ENCODE peak calls at places on chromosomes 4 and X, in seven cellular contexts. U is neuronal stem cell, E is H9, N is mesenchymal stem cell, B is mesendoderm, I is H1, G is trophoblast cell. O is an unnamed sample.
A peak's percentile ranks its signal among the peaks of the same experiment; 100 is the strongest.

GRCh38 chrX:16282209-16282608 is 114.9 kb downstream of the MAGEB17 start:
- DNase-seq in I (no peak), N (no peak), E (no peak), G (no peak), B (no peak), U (no peak), O (no peak)

GRCh38 chrX:2705036-2705435 is 13.9 kb downstream of the CD99 start:
- DNase-seq in G (no peak), N (peak; percentile 81), B (no peak), I (no peak), U (no peak), E (no peak), O (no peak)

GRCh38 chr4:132839070-132839469 is 310.0 kb upstream of the PCDH10 start:
- DNase-seq in G (no peak), N (no peak), E (no peak), B (no peak), I (no peak), U (no peak), O (no peak)

GRCh38 chr4:107619065-107619464 is 101.0 kb downstream of the PAPSS1 start:
- DNase-seq in I (no peak), G (peak; percentile 69), E (no peak), B (peak; percentile 78), U (no peak), N (peak; percentile 87), O (peak; percentile 76)

GRCh38 chr4:120838784-120839183 is 83.7 kb downstream of the PRDM5 start:
- DNase-seq in G (no peak), B (no peak), E (no peak), U (no peak), I (no peak), N (no peak), O (no peak)

GRCh38 chr4:99157478-99157935 is 13.4 kb upstream of the ADH4 start:
- DNase-seq in I (no peak), B (no peak), E (no peak), G (no peak), N (no peak), U (no peak), O (no peak)

GRCh38 chr4:39114436-39114835 is 52.4 kb downstream of the KLHL5 start:
- DNase-seq in N (peak; percentile 54), B (no peak), I (no peak), U (no peak), G (no peak), E (no peak), O (peak; percentile 46)

GRCh38 chrX:110383414-110383813 is 24.8 kb downstream of the RTL9 start:
- DNase-seq in I (no peak), E (no peak), G (no peak), N (peak; percentile 71), U (no peak), B (no peak), O (peak; percentile 86)

GRCh38 chr4:119207051-119207450 is 5.5 kb upstream of the USP53 start:
- DNase-seq in G (no peak), U (no peak), B (peak; percentile 78), N (no peak), I (no peak), E (no peak), O (peak; percentile 50)

GRCh38 chr4:6674500-6675149 is 19.1 kb upstream of the S100P start:
- DNase-seq in B (peak; percentile 71), E (no peak), I (no peak), N (peak; percentile 39), G (no peak), U (peak; percentile 18), O (peak; percentile 41)

GRCh38 chr4:158962396-158962795 is 140.5 kb upstream of the RAPGEF2 start:
- DNase-seq in U (no peak), E (no peak), G (no peak), I (no peak), B (peak; percentile 16), N (no peak), O (no peak)

GRCh38 chr4:119284876-119285611 is 36.9 kb downstream of the FABP2 start:
- DNase-seq in G (no peak), E (no peak), N (peak; percentile 70), I (no peak), U (no peak), B (no peak), O (peak; percentile 34)

GRCh38 chr4:117164338-117164737 is 79.0 kb upstream of the TRAM1L1 start:
- DNase-seq in B (peak; percentile 25), G (no peak), E (no peak), I (no peak), N (no peak), U (no peak), O (no peak)

GRCh38 chrX:46325312-46325877 is 219.8 kb downstream of the ZNF674 start:
- DNase-seq in I (no peak), E (peak; percentile 53), B (peak; percentile 85), N (peak; percentile 67), G (peak; percentile 4), U (no peak), O (peak; percentile 52)

GRCh38 chr4:123599920-123600394 is 203.4 kb downstream of the SPRY1 start:
- DNase-seq in N (peak; percentile 82), I (peak; percentile 31), B (peak; percentile 93), E (peak; percentile 60), G (no peak), U (peak; percentile 35), O (peak; percentile 5)

GRCh38 chrX:120235284-120235683 is 15.3 kb upstream of the ZBTB33 start:
- DNase-seq in U (no peak), G (no peak), I (no peak), N (no peak), B (peak; percentile 82), E (no peak), O (no peak)

GRCh38 chrX:781216-782211 is 150.9 kb downstream of the SHOX start:
- DNase-seq in G (no peak), N (no peak), U (no peak), B (no peak), E (no peak), I (no peak), O (no peak)

GRCh38 chrX:12548746-12549145 is 242.5 kb upstream of the PRPS2 start:
- DNase-seq in E (peak; percentile 29), I (no peak), U (peak; percentile 40), N (peak; percentile 4), G (no peak), B (peak; percentile 48), O (peak; percentile 17)

GRCh38 chrX:121301356-121301755 is 253.9 kb downstream of the GLUD2 start:
- DNase-seq in U (no peak), G (no peak), I (no peak), E (no peak), N (no peak), B (no peak), O (no peak)

GRCh38 chrX:12894074-12894691 is 12.2 kb upstream of the TLR8 start:
- DNase-seq in B (peak; percentile 23), N (peak; percentile 24), U (no peak), E (no peak), I (no peak), G (no peak), O (peak; percentile 18)

GRCh38 chrX:32874839-32875238 is 336.5 kb downstream of the DMD start:
- DNase-seq in N (no peak), E (no peak), G (no peak), B (no peak), I (no peak), U (no peak), O (no peak)

DNA sequence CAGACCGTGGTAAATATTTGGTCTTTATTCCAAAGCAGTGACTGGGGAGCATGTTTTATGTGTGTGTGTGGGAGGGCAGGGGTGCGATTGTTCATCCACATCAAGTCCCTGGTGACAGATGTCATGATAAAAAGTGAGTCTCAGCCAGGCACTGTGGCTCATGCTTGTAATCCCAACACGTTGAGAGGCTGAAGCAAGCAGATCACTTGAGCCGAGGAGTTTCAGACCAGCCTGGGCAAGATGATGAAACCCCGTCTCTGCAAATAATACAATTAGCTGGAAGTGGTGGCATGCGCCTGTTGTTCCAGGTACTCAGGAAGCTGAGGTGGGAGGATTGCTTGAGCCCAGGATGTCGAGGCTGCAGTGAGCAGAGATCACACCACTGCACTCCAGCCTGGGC is 153.5 kb downstream of the PDGFRA start:
- DNase-seq in E (no peak), B (peak; percentile 29), N (no peak), G (no peak), I (no peak), U (no peak), O (no peak)
- H2BK120ac ChIP-seq in E (no peak overlapping the region), B (no peak overlapping the region), N (no peak overlapping the region), G (no peak overlapping the region), I (no peak overlapping the region), U (no peak overlapping the region), O (no peak overlapping the region)

DNA sequence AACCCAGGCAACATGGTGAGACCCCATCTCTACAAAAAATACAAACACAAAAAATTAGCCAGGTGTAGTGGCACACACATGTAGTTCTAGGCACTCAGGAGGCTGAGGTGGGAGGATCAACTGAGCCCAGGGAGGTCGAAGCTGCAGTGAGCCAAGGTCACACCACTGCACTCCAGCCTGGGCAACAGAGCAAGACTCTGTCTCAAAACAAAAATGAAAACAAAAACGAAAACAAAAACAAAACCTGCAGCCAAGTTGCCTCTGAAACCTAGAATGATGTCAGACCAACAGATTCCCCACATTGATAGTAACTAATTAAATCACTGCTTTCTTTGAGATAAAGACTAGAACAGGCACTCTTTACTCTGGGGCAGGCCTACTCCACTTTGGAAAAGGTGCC is 104.5 kb downstream of the AMELX start:
- DNase-seq in E (no peak), N (no peak), B (no peak), G (no peak), U (no peak), I (no peak), O (no peak)
- H2BK120ac ChIP-seq in E (no peak overlapping the region), N (no peak overlapping the region), B (no peak overlapping the region), G (no peak overlapping the region), U (no peak overlapping the region), I (no peak overlapping the region), O (no peak overlapping the region)

GRCh38 chr4:173334085-173334890 is at the start of gene HMGB2:
- DNase-seq in E (peak; percentile 100), B (peak; percentile 100), N (peak; percentile 100), G (peak; percentile 100), I (peak; percentile 100), U (peak; percentile 100), O (peak; percentile 100)

GRCh38 chr4:173334891-173335754 is 965 bp upstream of the HMGB2 start:
- DNase-seq in I (peak; percentile 65), U (peak; percentile 92), G (peak; percentile 70), E (peak; percentile 89), N (peak; percentile 85), B (peak; percentile 96), O (peak; percentile 70)

GRCh38 chr4:173332963-173333657 is 1.0 kb downstream of the HMGB2 start:
- DNase-seq in N (peak; percentile 28), U (no peak), E (no peak), G (peak; percentile 0), B (peak; percentile 28), I (no peak), O (peak; percentile 1)

GRCh38 chr4:173333658-173334084 is 487 bp downstream of the HMGB2 start:
- DNase-seq in G (peak; percentile 1), B (peak; percentile 42), N (no peak), U (peak; percentile 41), I (no peak), E (peak; percentile 36), O (peak; percentile 19)

GRCh38 chr4:173337463-173337862 is 3.3 kb upstream of the HMGB2 start:
- DNase-seq in N (no peak), B (no peak), I (no peak), G (no peak), E (no peak), U (no peak), O (peak; percentile 23)
- H2BK120ac ChIP-seq in N (no peak overlapping the region), B (no peak overlapping the region), I (no peak overlapping the region), G (no peak overlapping the region), E (no peak overlapping the region), U (no peak overlapping the region), O (no peak overlapping the region)

DNA sequence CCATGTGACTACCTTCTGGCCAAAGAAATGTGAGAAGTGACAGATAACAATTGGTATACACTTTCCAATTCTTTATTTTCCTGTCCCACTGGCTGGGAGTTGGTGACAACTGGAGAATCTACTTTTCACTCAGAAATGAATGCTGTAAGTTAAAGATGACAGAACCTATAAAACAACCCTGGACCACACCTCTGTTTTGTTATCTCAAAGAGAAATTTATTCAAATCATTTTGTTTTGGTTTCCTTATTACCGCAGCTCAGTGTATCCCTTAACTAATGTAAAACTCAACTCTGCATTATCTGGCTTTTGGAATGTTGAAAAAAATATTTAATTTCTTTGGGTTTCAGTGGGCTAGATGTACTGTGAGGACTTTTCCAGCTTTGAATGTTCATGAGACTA is 469.8 kb downstream of the PCDH7 start:
- DNase-seq in B (no peak), E (no peak), N (no peak), I (no peak), U (no peak), G (no peak), O (no peak)
- H2BK120ac ChIP-seq in B (no peak overlapping the region), E (no peak overlapping the region), N (no peak overlapping the region), I (no peak overlapping the region), U (no peak overlapping the region), G (no peak overlapping the region), O (no peak overlapping the region)